ENCODE peak calls at places on chromosomes 5 and 9, in five cellular contexts. One of them, this sample, is unnamed.

GRCh38 chr5:155839251-155840037 is 487.5 kb upstream of the SGCD start:
- DNase-seq in HL-60: no peak
- DNase-seq in SK-N-SH: peak
- DNase-seq in spleen: no peak
- DNase-seq in Panc1: no peak
- DNase-seq in this sample: no peak

GRCh38 chr5:101437341-101437740 is 534.3 kb upstream of the ST8SIA4 start:
- DNase-seq in Panc1: no peak
- DNase-seq in SK-N-SH: no peak
- DNase-seq in spleen: no peak
- DNase-seq in HL-60: no peak
- DNase-seq in this sample: no peak

GRCh38 chr9:105873851-105874250 is 179.5 kb downstream of the TMEM38B start:
- DNase-seq in HL-60: no peak
- DNase-seq in Panc1: no peak
- DNase-seq in spleen: no peak
- DNase-seq in SK-N-SH: no peak
- DNase-seq in this sample: no peak

GRCh38 chr9:127972316-127972871 is 8.4 kb downstream of the EEIG1 start:
- DNase-seq in SK-N-SH: peak
- DNase-seq in spleen: no peak
- DNase-seq in Panc1: no peak
- DNase-seq in HL-60: no peak
- DNase-seq in this sample: no peak

GRCh38 chr5:31962928-31963327 is 211.2 kb downstream of the GOLPH3 start:
- DNase-seq in HL-60: no peak
- DNase-seq in spleen: no peak
- DNase-seq in SK-N-SH: peak
- DNase-seq in Panc1: no peak
- DNase-seq in this sample: peak

GRCh38 chr9:98271479-98271878 is 16.0 kb upstream of the TBC1D2 start:
- DNase-seq in SK-N-SH: no peak
- DNase-seq in HL-60: no peak
- DNase-seq in spleen: no peak
- DNase-seq in Panc1: no peak
- DNase-seq in this sample: no peak

GRCh38 chr9:93064392-93065124 is 6.1 kb downstream of the SUSD3 start:
- DNase-seq in spleen: peak
- DNase-seq in SK-N-SH: no peak
- DNase-seq in Panc1: no peak
- DNase-seq in HL-60: peak
- DNase-seq in this sample: no peak

GRCh38 chr9:107833295-107833694 is 343.7 kb upstream of the KLF4 start:
- DNase-seq in SK-N-SH: no peak
- DNase-seq in HL-60: peak
- DNase-seq in spleen: no peak
- DNase-seq in Panc1: no peak
- DNase-seq in this sample: no peak

GRCh38 chr5:59542841-59543825 is 350.4 kb downstream of the PDE4D start:
- DNase-seq in Panc1: no peak
- DNase-seq in SK-N-SH: peak
- DNase-seq in HL-60: no peak
- DNase-seq in spleen: no peak
- DNase-seq in this sample: no peak

GRCh38 chr5:44002381-44002901 is 386.8 kb downstream of the FGF10 start:
- DNase-seq in spleen: no peak
- DNase-seq in SK-N-SH: no peak
- DNase-seq in Panc1: peak
- DNase-seq in HL-60: no peak
- DNase-seq in this sample: peak

GRCh38 chr9:116262421-116262820 is 108.8 kb downstream of the PAPPA start:
- DNase-seq in Panc1: no peak
- DNase-seq in HL-60: no peak
- DNase-seq in spleen: no peak
- DNase-seq in SK-N-SH: no peak
- DNase-seq in this sample: no peak

GRCh38 chr5:27592231-27592630 is 553.8 kb upstream of the CDH9 start:
- DNase-seq in HL-60: no peak
- DNase-seq in SK-N-SH: no peak
- DNase-seq in spleen: no peak
- DNase-seq in Panc1: no peak
- DNase-seq in this sample: no peak

GRCh38 chr5:132971483-132972435 is 8.3 kb upstream of the AFF4 start:
- DNase-seq in HL-60: no peak
- DNase-seq in spleen: no peak
- DNase-seq in SK-N-SH: no peak
- DNase-seq in Panc1: no peak
- DNase-seq in this sample: no peak

GRCh38 chr9:72396247-72397091 is 31.5 kb upstream of the ZFAND5 start:
- DNase-seq in SK-N-SH: no peak
- DNase-seq in spleen: no peak
- DNase-seq in HL-60: peak
- DNase-seq in Panc1: peak
- DNase-seq in this sample: no peak

GRCh38 chr5:77635617-77636422 is 2.7 kb downstream of the OTP start:
- DNase-seq in HL-60: no peak
- DNase-seq in Panc1: no peak
- DNase-seq in spleen: no peak
- DNase-seq in SK-N-SH: peak
- DNase-seq in this sample: no peak

GRCh38 chr9:114460513-114461225 is 44.6 kb downstream of the WHRN start:
- DNase-seq in HL-60: no peak
- DNase-seq in Panc1: no peak
- DNase-seq in spleen: no peak
- DNase-seq in SK-N-SH: no peak
- DNase-seq in this sample: no peak

GRCh38 chr5:113776832-113777525 is 263.5 kb downstream of the YTHDC2 start:
- DNase-seq in SK-N-SH: no peak
- DNase-seq in spleen: no peak
- DNase-seq in HL-60: no peak
- DNase-seq in Panc1: no peak
- DNase-seq in this sample: no peak

GRCh38 chr9:94100152-94100879 is 16.1 kb downstream of the PTPDC1 start:
- DNase-seq in SK-N-SH: peak
- DNase-seq in HL-60: no peak
- DNase-seq in Panc1: no peak
- DNase-seq in spleen: no peak
- DNase-seq in this sample: no peak

GRCh38 chr9:94101169-94101853 is 17.0 kb downstream of the PTPDC1 start:
- DNase-seq in spleen: no peak
- DNase-seq in Panc1: no peak
- DNase-seq in HL-60: no peak
- DNase-seq in SK-N-SH: no peak
- DNase-seq in this sample: no peak

GRCh38 chr9:94097788-94098413 is 13.6 kb downstream of the PTPDC1 start:
- DNase-seq in Panc1: no peak
- DNase-seq in spleen: no peak
- DNase-seq in HL-60: no peak
- DNase-seq in SK-N-SH: no peak
- DNase-seq in this sample: no peak

GRCh38 chr9:94096819-94097577 is 12.7 kb downstream of the PTPDC1 start:
- DNase-seq in HL-60: no peak
- DNase-seq in SK-N-SH: no peak
- DNase-seq in spleen: no peak
- DNase-seq in Panc1: no peak
- DNase-seq in this sample: no peak
- TF ChIP-seq POLR2AphosphoS5 in HL-60: no peak
- TF ChIP-seq POLR2AphosphoS5 in SK-N-SH: no peak
- TF ChIP-seq POLR2AphosphoS5 in spleen: no peak
- TF ChIP-seq POLR2AphosphoS5 in Panc1: no peak
- TF ChIP-seq POLR2AphosphoS5 in this sample: no peak

DNA sequence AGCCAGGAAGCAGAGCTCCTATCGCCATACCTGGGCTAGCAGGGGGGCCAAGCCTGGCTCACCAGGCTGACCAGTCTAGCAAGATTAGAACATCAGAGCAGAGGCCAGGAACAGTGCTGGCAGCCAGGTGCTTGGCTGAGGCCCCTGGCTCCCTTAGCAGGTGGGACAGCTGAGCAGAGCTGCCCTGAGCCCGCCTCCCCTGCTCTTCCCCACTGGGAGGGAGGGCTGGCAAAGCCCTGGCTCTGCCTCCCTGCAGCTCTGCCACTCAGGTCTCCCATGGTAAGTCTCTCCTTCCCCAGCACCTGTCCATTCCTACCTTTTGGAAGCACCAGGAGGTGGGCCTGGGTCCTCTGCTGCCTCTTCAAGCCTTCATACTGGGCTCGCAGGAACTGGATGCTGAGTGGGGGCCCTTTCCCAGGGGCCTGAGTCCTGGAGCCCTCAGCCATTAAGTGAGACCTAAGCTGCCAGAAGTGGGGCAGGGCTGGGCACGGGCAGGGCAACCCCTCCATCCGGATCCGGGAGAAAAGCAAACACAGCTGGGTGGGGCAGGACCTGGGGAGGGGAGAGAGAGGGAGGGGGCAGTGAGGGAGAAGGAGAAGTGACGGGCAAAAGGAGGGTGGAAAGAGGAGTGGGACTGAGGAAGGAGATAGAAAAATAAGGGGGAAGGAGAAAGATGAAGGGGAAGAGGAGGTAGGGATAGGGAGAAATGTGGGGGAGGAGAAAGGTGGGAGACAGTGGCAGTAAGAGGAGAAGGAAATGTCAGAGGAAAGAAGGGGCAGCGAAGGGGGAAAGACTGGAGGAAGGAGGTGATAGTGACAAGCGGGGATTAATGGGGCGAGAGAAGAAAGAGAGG is 662 bp downstream of the C9orf152 start:
- DNase-seq in HL-60: no peak
- DNase-seq in Panc1: no peak
- DNase-seq in spleen: no peak
- DNase-seq in SK-N-SH: no peak
- DNase-seq in this sample: peak
- TF ChIP-seq POLR2AphosphoS5 in HL-60: no peak
- TF ChIP-seq POLR2AphosphoS5 in Panc1: no peak
- TF ChIP-seq POLR2AphosphoS5 in spleen: no peak
- TF ChIP-seq POLR2AphosphoS5 in SK-N-SH: no peak
- TF ChIP-seq POLR2AphosphoS5 in this sample: peak

GRCh38 chr9:117415584-117415937 is 704 bp upstream of the ASTN2 start:
- DNase-seq in spleen: no peak
- DNase-seq in SK-N-SH: peak
- DNase-seq in Panc1: no peak
- DNase-seq in HL-60: no peak
- DNase-seq in this sample: no peak

GRCh38 chr9:117412841-117413240 is 2.0 kb downstream of the ASTN2 start:
- DNase-seq in spleen: no peak
- DNase-seq in SK-N-SH: peak
- DNase-seq in Panc1: no peak
- DNase-seq in HL-60: no peak
- DNase-seq in this sample: no peak

GRCh38 chr9:117413346-117414219 is 1.3 kb downstream of the ASTN2 start:
- DNase-seq in spleen: no peak
- DNase-seq in Panc1: no peak
- DNase-seq in SK-N-SH: peak
- DNase-seq in HL-60: no peak
- DNase-seq in this sample: no peak

GRCh38 chr9:117414906-117415583 is at the start of gene ASTN2:
- DNase-seq in Panc1: no peak
- DNase-seq in SK-N-SH: peak
- DNase-seq in spleen: no peak
- DNase-seq in HL-60: no peak
- DNase-seq in this sample: no peak

DNA sequence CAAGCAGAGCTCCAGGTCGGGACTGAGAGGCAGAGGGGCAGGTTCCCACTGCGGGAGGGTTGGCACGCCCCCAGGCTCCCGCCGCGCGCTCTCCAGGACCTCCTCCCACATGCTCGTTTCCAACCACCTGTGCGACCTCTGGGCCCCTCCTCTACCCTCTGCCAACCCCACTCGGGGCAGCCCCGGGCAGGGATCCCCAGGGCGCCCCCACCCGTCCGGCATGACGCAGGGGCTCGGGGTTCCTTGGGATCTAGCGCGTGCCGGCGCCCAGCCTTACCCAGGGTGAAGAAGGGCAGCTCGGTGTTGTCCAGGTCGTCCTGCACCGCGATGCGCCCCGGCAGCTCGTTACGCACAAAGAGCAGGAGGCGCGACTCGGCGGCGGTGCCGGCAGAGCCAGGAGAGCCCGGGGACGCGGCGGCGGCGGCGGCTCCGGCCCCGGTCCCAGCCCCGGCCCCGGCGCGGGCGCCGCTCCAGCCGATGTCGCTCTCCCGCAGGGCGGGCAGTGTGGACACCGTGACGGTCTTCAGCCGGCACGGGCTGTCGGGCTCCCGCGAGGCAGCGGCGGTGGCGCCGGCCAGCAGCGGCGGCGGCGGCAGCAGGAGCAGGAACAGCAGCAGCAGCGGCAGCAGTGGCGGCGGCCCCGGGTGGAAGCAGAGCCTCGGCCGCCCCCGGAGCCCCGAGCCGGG is 494 bp downstream of the ASTN2 start:
- DNase-seq in SK-N-SH: peak
- DNase-seq in HL-60: no peak
- DNase-seq in Panc1: no peak
- DNase-seq in spleen: no peak
- DNase-seq in this sample: no peak
- TF ChIP-seq POLR2AphosphoS5 in SK-N-SH: no peak
- TF ChIP-seq POLR2AphosphoS5 in HL-60: no peak
- TF ChIP-seq POLR2AphosphoS5 in Panc1: no peak
- TF ChIP-seq POLR2AphosphoS5 in spleen: no peak
- TF ChIP-seq POLR2AphosphoS5 in this sample: no peak

GRCh38 chr5:149447373-149448367 is 68.6 kb upstream of the IL17B start:
- DNase-seq in spleen: no peak
- DNase-seq in SK-N-SH: no peak
- DNase-seq in HL-60: no peak
- DNase-seq in Panc1: no peak
- DNase-seq in this sample: peak

GRCh38 chr5:149442563-149443182 is 63.6 kb upstream of the IL17B start:
- DNase-seq in spleen: peak
- DNase-seq in SK-N-SH: peak
- DNase-seq in Panc1: peak
- DNase-seq in HL-60: no peak
- DNase-seq in this sample: peak

GRCh38 chr5:149445343-149445738 is 66.2 kb upstream of the IL17B start:
- DNase-seq in Panc1: no peak
- DNase-seq in HL-60: no peak
- DNase-seq in SK-N-SH: no peak
- DNase-seq in spleen: no peak
- DNase-seq in this sample: no peak

GRCh38 chr5:149443210-149443609 is 64.1 kb upstream of the IL17B start:
- DNase-seq in spleen: no peak
- DNase-seq in Panc1: no peak
- DNase-seq in HL-60: no peak
- DNase-seq in SK-N-SH: no peak
- DNase-seq in this sample: no peak

DNA sequence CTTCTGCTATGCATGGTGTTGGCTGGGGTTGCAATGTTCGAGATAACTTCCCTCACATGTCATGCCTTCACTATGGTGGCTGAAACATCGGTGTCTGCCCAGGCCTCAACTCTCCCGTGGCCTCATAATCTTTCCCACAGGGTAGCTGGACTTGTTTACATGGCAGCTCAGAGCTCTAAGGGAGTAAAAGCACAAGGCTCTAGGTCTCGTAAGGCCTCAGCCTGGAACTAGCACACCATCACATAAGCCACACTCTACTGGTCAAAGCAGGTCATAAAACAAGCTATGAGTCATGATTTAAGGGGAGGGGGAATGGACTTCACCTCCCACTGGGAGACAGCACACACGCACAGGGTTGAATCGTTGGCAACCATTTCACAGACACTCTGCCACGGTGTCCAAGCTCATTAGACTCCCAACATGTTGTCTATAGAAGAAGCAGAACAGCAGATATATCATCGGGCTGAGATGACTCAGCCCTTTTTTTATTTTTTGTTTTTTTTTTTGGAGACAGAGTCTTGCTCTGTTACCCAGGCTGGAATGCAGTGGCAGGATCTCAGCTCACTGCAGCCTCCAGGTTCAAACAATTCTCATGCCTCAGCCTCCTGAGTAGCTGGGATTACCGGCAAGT is 66.8 kb upstream of the IL17B start:
- DNase-seq in SK-N-SH: no peak
- DNase-seq in spleen: no peak
- DNase-seq in HL-60: no peak
- DNase-seq in Panc1: no peak
- DNase-seq in this sample: no peak
- TF ChIP-seq POLR2AphosphoS5 in SK-N-SH: peak
- TF ChIP-seq POLR2AphosphoS5 in spleen: no peak
- TF ChIP-seq POLR2AphosphoS5 in HL-60: no peak
- TF ChIP-seq POLR2AphosphoS5 in Panc1: no peak
- TF ChIP-seq POLR2AphosphoS5 in this sample: peak

This sample was measured in breast epithelium.